ENCODE peak calls at places on chromosomes 6 and 20, in four cellular contexts. One of them, this sample, is unnamed.

GRCh38 chr6:169971171-169971861 is 219.9 kb downstream of the ERMARD start:
- DNase-seq in NCI-H1092: no peak
- DNase-seq in T-helper 1 cell: no peak
- DNase-seq in NCI-H1436 treated with DMSO at 0.1 percent for 48 hours: no peak
- DNase-seq in this sample: no peak

GRCh38 chr20:50516935-50517816 is 7.0 kb downstream of the PTPN1 start:
- DNase-seq in NCI-H1092: no peak
- DNase-seq in T-helper 1 cell: no peak
- DNase-seq in NCI-H1436 treated with DMSO at 0.1 percent for 48 hours: no peak
- DNase-seq in this sample: no peak

GRCh38 chr6:20340459-20340858 is 61.2 kb upstream of the E2F3 start:
- DNase-seq in NCI-H1092: no peak
- DNase-seq in NCI-H1436 treated with DMSO at 0.1 percent for 48 hours: no peak
- DNase-seq in T-helper 1 cell: no peak
- DNase-seq in this sample: no peak

GRCh38 chr20:4814696-4815252 is 93.1 kb downstream of the PRND start:
- DNase-seq in NCI-H1092: no peak
- DNase-seq in NCI-H1436 treated with DMSO at 0.1 percent for 48 hours: no peak
- DNase-seq in T-helper 1 cell: peak; percentile 67
- DNase-seq in this sample: peak; percentile 59

GRCh38 chr20:40776702-40777457 is 87.8 kb upstream of the MAFB start:
- DNase-seq in NCI-H1436 treated with DMSO at 0.1 percent for 48 hours: no peak
- DNase-seq in NCI-H1092: no peak
- DNase-seq in T-helper 1 cell: no peak
- DNase-seq in this sample: no peak

GRCh38 chr20:33869283-33869682 is 58.1 kb downstream of the CHMP4B start:
- DNase-seq in NCI-H1092: no peak
- DNase-seq in NCI-H1436 treated with DMSO at 0.1 percent for 48 hours: no peak
- DNase-seq in T-helper 1 cell: no peak
- DNase-seq in this sample: no peak

GRCh38 chr6:7215140-7215539 is 97.9 kb downstream of the SSR1 start:
- DNase-seq in T-helper 1 cell: no peak
- DNase-seq in NCI-H1436 treated with DMSO at 0.1 percent for 48 hours: no peak
- DNase-seq in NCI-H1092: no peak
- DNase-seq in this sample: no peak

GRCh38 chr20:48797850-48798747 is 29.7 kb downstream of the PREX1 start:
- DNase-seq in NCI-H1436 treated with DMSO at 0.1 percent for 48 hours: no peak
- DNase-seq in T-helper 1 cell: no peak
- DNase-seq in NCI-H1092: no peak
- DNase-seq in this sample: no peak

GRCh38 chr20:5171074-5171789 is 44.4 kb downstream of the CDS2 start:
- DNase-seq in T-helper 1 cell: no peak
- DNase-seq in NCI-H1092: no peak
- DNase-seq in NCI-H1436 treated with DMSO at 0.1 percent for 48 hours: no peak
- DNase-seq in this sample: no peak

GRCh38 chr6:161216616-161217205 is 57.1 kb downstream of the AGPAT4 start:
- DNase-seq in T-helper 1 cell: no peak
- DNase-seq in NCI-H1092: no peak
- DNase-seq in NCI-H1436 treated with DMSO at 0.1 percent for 48 hours: no peak
- DNase-seq in this sample: no peak

GRCh38 chr6:117079946-117080345 is 185.4 kb upstream of the VGLL2 start:
- DNase-seq in NCI-H1436 treated with DMSO at 0.1 percent for 48 hours: no peak
- DNase-seq in T-helper 1 cell: no peak
- DNase-seq in NCI-H1092: no peak
- DNase-seq in this sample: no peak

GRCh38 chr6:69138893-69139494 is 503.9 kb downstream of the ADGRB3 start:
- DNase-seq in NCI-H1092: no peak
- DNase-seq in T-helper 1 cell: no peak
- DNase-seq in NCI-H1436 treated with DMSO at 0.1 percent for 48 hours: no peak
- DNase-seq in this sample: no peak

GRCh38 chr6:126153661-126154060 is 167.3 kb downstream of the TRMT11 start:
- DNase-seq in NCI-H1092: no peak
- DNase-seq in NCI-H1436 treated with DMSO at 0.1 percent for 48 hours: no peak
- DNase-seq in T-helper 1 cell: no peak
- DNase-seq in this sample: no peak

GRCh38 chr6:1362643-1363042 is 26.7 kb upstream of the FOXF2 start:
- DNase-seq in NCI-H1436 treated with DMSO at 0.1 percent for 48 hours: no peak
- DNase-seq in T-helper 1 cell: no peak
- DNase-seq in NCI-H1092: no peak
- DNase-seq in this sample: no peak

GRCh38 chr6:100228437-100229424 is 234.7 kb upstream of the MCHR2 start:
- DNase-seq in T-helper 1 cell: no peak
- DNase-seq in NCI-H1436 treated with DMSO at 0.1 percent for 48 hours: no peak
- DNase-seq in NCI-H1092: peak; percentile 15
- DNase-seq in this sample: no peak

GRCh38 chr20:37414133-37414532 is 68.2 kb downstream of the SRC start:
- DNase-seq in NCI-H1092: peak; percentile 46
- DNase-seq in NCI-H1436 treated with DMSO at 0.1 percent for 48 hours: no peak
- DNase-seq in T-helper 1 cell: no peak
- DNase-seq in this sample: no peak

GRCh38 chr6:81734081-81734480 is 18.4 kb downstream of the TENT5A start:
- DNase-seq in NCI-H1092: no peak
- DNase-seq in T-helper 1 cell: no peak
- DNase-seq in NCI-H1436 treated with DMSO at 0.1 percent for 48 hours: no peak
- DNase-seq in this sample: no peak

GRCh38 chr6:30411515-30412207 is 66.7 kb downstream of the RPP21 start:
- DNase-seq in NCI-H1092: no peak
- DNase-seq in T-helper 1 cell: peak; percentile 25
- DNase-seq in NCI-H1436 treated with DMSO at 0.1 percent for 48 hours: no peak
- DNase-seq in this sample: peak; percentile 32

GRCh38 chr20:44017905-44018683 is 103.4 kb downstream of the TOX2 start:
- DNase-seq in T-helper 1 cell: no peak
- DNase-seq in NCI-H1092: peak; percentile 98
- DNase-seq in NCI-H1436 treated with DMSO at 0.1 percent for 48 hours: peak; percentile 91
- DNase-seq in this sample: no peak

GRCh38 chr6:147170269-147170668 is 33.9 kb upstream of the STXBP5 start:
- DNase-seq in NCI-H1436 treated with DMSO at 0.1 percent for 48 hours: no peak
- DNase-seq in NCI-H1092: no peak
- DNase-seq in T-helper 1 cell: no peak
- DNase-seq in this sample: no peak

GRCh38 chr20:59007758-59008511 is 881 bp upstream of the CTSZ start:
- DNase-seq in T-helper 1 cell: no peak
- DNase-seq in NCI-H1092: no peak
- DNase-seq in NCI-H1436 treated with DMSO at 0.1 percent for 48 hours: no peak
- DNase-seq in this sample: no peak

GRCh38 chr20:64176548-64177419 is 12.5 kb downstream of the MYT1 start:
- DNase-seq in NCI-H1092: no peak
- DNase-seq in T-helper 1 cell: no peak
- DNase-seq in NCI-H1436 treated with DMSO at 0.1 percent for 48 hours: no peak
- DNase-seq in this sample: no peak

GRCh38 chr6:44659676-44660170 is 272.2 kb downstream of the CDC5L start:
- DNase-seq in NCI-H1092: no peak
- DNase-seq in NCI-H1436 treated with DMSO at 0.1 percent for 48 hours: no peak
- DNase-seq in T-helper 1 cell: no peak
- DNase-seq in this sample: no peak

GRCh38 chr6:39962831-39963230 is 28.6 kb upstream of the MOCS1 start:
- DNase-seq in NCI-H1092: no peak
- DNase-seq in T-helper 1 cell: no peak
- DNase-seq in NCI-H1436 treated with DMSO at 0.1 percent for 48 hours: no peak
- DNase-seq in this sample: no peak

GRCh38 chr6:154245542-154245941 is 111.1 kb downstream of the IPCEF1 start:
- DNase-seq in T-helper 1 cell: no peak
- DNase-seq in NCI-H1092: no peak
- DNase-seq in NCI-H1436 treated with DMSO at 0.1 percent for 48 hours: no peak
- DNase-seq in this sample: no peak

GRCh38 chr20:37911838-37912273 is 8.9 kb downstream of the VSTM2L start:
- DNase-seq in NCI-H1092: no peak
- DNase-seq in NCI-H1436 treated with DMSO at 0.1 percent for 48 hours: peak; percentile 48
- DNase-seq in T-helper 1 cell: no peak
- DNase-seq in this sample: no peak

GRCh38 chr20:25030007-25030648 is 27.8 kb downstream of the ACSS1 start:
- DNase-seq in T-helper 1 cell: no peak
- DNase-seq in NCI-H1092: no peak
- DNase-seq in NCI-H1436 treated with DMSO at 0.1 percent for 48 hours: no peak
- DNase-seq in this sample: no peak

GRCh38 chr20:24149175-24149574 is 160.6 kb upstream of the GGTLC1 start:
- DNase-seq in NCI-H1436 treated with DMSO at 0.1 percent for 48 hours: no peak
- DNase-seq in T-helper 1 cell: no peak
- DNase-seq in NCI-H1092: no peak
- DNase-seq in this sample: no peak

GRCh38 chr20:36821964-36822437 is 48.4 kb upstream of the DSN1 start:
- DNase-seq in NCI-H1436 treated with DMSO at 0.1 percent for 48 hours: no peak
- DNase-seq in NCI-H1092: no peak
- DNase-seq in T-helper 1 cell: no peak
- DNase-seq in this sample: no peak

GRCh38 chr6:125114248-125114858 is 39.2 kb upstream of the TPD52L1 start:
- DNase-seq in NCI-H1092: peak; percentile 43
- DNase-seq in T-helper 1 cell: no peak
- DNase-seq in NCI-H1436 treated with DMSO at 0.1 percent for 48 hours: peak; percentile 0
- DNase-seq in this sample: no peak

GRCh38 chr20:17834804-17835203 is 133.8 kb downstream of the SNX5 start:
- DNase-seq in T-helper 1 cell: no peak
- DNase-seq in NCI-H1436 treated with DMSO at 0.1 percent for 48 hours: no peak
- DNase-seq in NCI-H1092: no peak
- DNase-seq in this sample: no peak